ENCODE peak calls at places on chromosomes 13 and 19, in five cellular contexts. One of them, this sample, is unnamed. For H3K36me3, the result is how much of the 10 kb centered on the place peaks cover.

GRCh38 chr13:100836696-100837095 is 162.1 kb upstream of the TMTC4 start:
- DNase-seq in HAP-1: no peak
- DNase-seq in cardiac muscle cell: no peak
- DNase-seq in left lung: no peak
- DNase-seq in CD8-positive, alpha-beta memory T cell: no peak
- DNase-seq in this sample: no peak

GRCh38 chr13:30898721-30899188 is 7.3 kb upstream of the MEDAG start:
- DNase-seq in HAP-1: no peak
- DNase-seq in CD8-positive, alpha-beta memory T cell: no peak
- DNase-seq in left lung: no peak
- DNase-seq in cardiac muscle cell: no peak
- DNase-seq in this sample: no peak

GRCh38 chr13:101623469-101624209 is 171.2 kb downstream of the ITGBL1 start:
- DNase-seq in left lung: no peak
- DNase-seq in cardiac muscle cell: no peak
- DNase-seq in CD8-positive, alpha-beta memory T cell: no peak
- DNase-seq in HAP-1: no peak
- DNase-seq in this sample: no peak

GRCh38 chr19:3346677-3347353 is 19.6 kb upstream of the NFIC start:
- DNase-seq in cardiac muscle cell: no peak
- DNase-seq in HAP-1: no peak
- DNase-seq in left lung: no peak
- DNase-seq in CD8-positive, alpha-beta memory T cell: no peak
- DNase-seq in this sample: no peak

GRCh38 chr19:29843180-29844051 is 31.6 kb downstream of the CCNE1 start:
- DNase-seq in cardiac muscle cell: peak
- DNase-seq in HAP-1: no peak
- DNase-seq in left lung: no peak
- DNase-seq in CD8-positive, alpha-beta memory T cell: peak
- DNase-seq in this sample: no peak

GRCh38 chr13:109191422-109191821 is 562.0 kb downstream of the MYO16 start:
- DNase-seq in cardiac muscle cell: no peak
- DNase-seq in HAP-1: no peak
- DNase-seq in left lung: no peak
- DNase-seq in CD8-positive, alpha-beta memory T cell: no peak
- DNase-seq in this sample: no peak

GRCh38 chr19:17080441-17080803 is 4.8 kb downstream of the MYO9B start:
- DNase-seq in HAP-1: no peak
- DNase-seq in CD8-positive, alpha-beta memory T cell: no peak
- DNase-seq in cardiac muscle cell: no peak
- DNase-seq in left lung: no peak
- DNase-seq in this sample: no peak

GRCh38 chr13:42985312-42986175 is 6.5 kb downstream of the EPSTI1 start:
- DNase-seq in cardiac muscle cell: no peak
- DNase-seq in HAP-1: peak
- DNase-seq in CD8-positive, alpha-beta memory T cell: no peak
- DNase-seq in left lung: no peak
- DNase-seq in this sample: no peak

GRCh38 chr19:56079609-56080008 is 41.5 kb downstream of the ZNF787 start:
- DNase-seq in cardiac muscle cell: no peak
- DNase-seq in CD8-positive, alpha-beta memory T cell: no peak
- DNase-seq in left lung: no peak
- DNase-seq in HAP-1: no peak
- DNase-seq in this sample: no peak

GRCh38 chr13:89541091-89542030 is 1806.1 kb upstream of the MIR17HG start:
- DNase-seq in CD8-positive, alpha-beta memory T cell: no peak
- DNase-seq in left lung: no peak
- DNase-seq in cardiac muscle cell: no peak
- DNase-seq in HAP-1: no peak
- DNase-seq in this sample: no peak

GRCh38 chr13:33415822-33416221 is 130.3 kb upstream of the STARD13 start:
- DNase-seq in CD8-positive, alpha-beta memory T cell: no peak
- DNase-seq in HAP-1: no peak
- DNase-seq in left lung: no peak
- DNase-seq in cardiac muscle cell: no peak
- DNase-seq in this sample: no peak

GRCh38 chr13:95122063-95122462 is 179.2 kb downstream of the ABCC4 start:
- DNase-seq in CD8-positive, alpha-beta memory T cell: no peak
- DNase-seq in left lung: no peak
- DNase-seq in HAP-1: no peak
- DNase-seq in cardiac muscle cell: no peak
- DNase-seq in this sample: no peak

GRCh38 chr13:40113644-40114304 is 458.3 kb downstream of the COG6 start:
- DNase-seq in CD8-positive, alpha-beta memory T cell: no peak
- DNase-seq in left lung: no peak
- DNase-seq in HAP-1: no peak
- DNase-seq in cardiac muscle cell: no peak
- DNase-seq in this sample: no peak

GRCh38 chr19:50977626-50978025 is 6.1 kb downstream of the KLK7 start:
- DNase-seq in HAP-1: no peak
- DNase-seq in left lung: no peak
- DNase-seq in CD8-positive, alpha-beta memory T cell: no peak
- DNase-seq in cardiac muscle cell: no peak
- DNase-seq in this sample: no peak

GRCh38 chr13:102487330-102487729 is 85.5 kb upstream of the FGF14 start:
- DNase-seq in cardiac muscle cell: no peak
- DNase-seq in HAP-1: no peak
- DNase-seq in left lung: no peak
- DNase-seq in CD8-positive, alpha-beta memory T cell: no peak
- DNase-seq in this sample: no peak

GRCh38 chr19:43784981-43785808 is 4.4 kb upstream of the KCNN4 start:
- DNase-seq in HAP-1: peak
- DNase-seq in left lung: peak
- DNase-seq in cardiac muscle cell: peak
- DNase-seq in CD8-positive, alpha-beta memory T cell: peak
- DNase-seq in this sample: no peak

GRCh38 chr13:97982286-97982685 is 28.8 kb downstream of the IPO5 start:
- DNase-seq in HAP-1: no peak
- DNase-seq in CD8-positive, alpha-beta memory T cell: no peak
- DNase-seq in cardiac muscle cell: no peak
- DNase-seq in left lung: no peak
- DNase-seq in this sample: no peak

GRCh38 chr19:27780367-27781065 is 1432.4 kb downstream of the UQCRFS1 start:
- DNase-seq in CD8-positive, alpha-beta memory T cell: no peak
- DNase-seq in HAP-1: no peak
- DNase-seq in left lung: no peak
- DNase-seq in cardiac muscle cell: no peak
- DNase-seq in this sample: no peak

GRCh38 chr13:46698015-46698414 is 98.9 kb downstream of the ESD start:
- DNase-seq in CD8-positive, alpha-beta memory T cell: no peak
- DNase-seq in cardiac muscle cell: no peak
- DNase-seq in left lung: no peak
- DNase-seq in HAP-1: no peak
- DNase-seq in this sample: no peak

GRCh38 chr13:33194820-33195692 is 90.5 kb downstream of the STARD13 start:
- DNase-seq in cardiac muscle cell: no peak
- DNase-seq in left lung: no peak
- DNase-seq in HAP-1: peak
- DNase-seq in CD8-positive, alpha-beta memory T cell: no peak
- DNase-seq in this sample: no peak

GRCh38 chr19:44430956-44431355 is 17.3 kb downstream of the ZNF229 start:
- DNase-seq in left lung: no peak
- DNase-seq in CD8-positive, alpha-beta memory T cell: no peak
- DNase-seq in HAP-1: no peak
- DNase-seq in cardiac muscle cell: no peak
- DNase-seq in this sample: no peak

GRCh38 chr13:95536629-95537241 is 15.8 kb upstream of the CLDN10 start:
- DNase-seq in CD8-positive, alpha-beta memory T cell: no peak
- DNase-seq in cardiac muscle cell: peak
- DNase-seq in HAP-1: no peak
- DNase-seq in left lung: no peak
- DNase-seq in this sample: no peak

GRCh38 chr13:36130168-36130541 is 1.0 kb downstream of the DCLK1 start:
- DNase-seq in HAP-1: peak
- DNase-seq in cardiac muscle cell: no peak
- DNase-seq in left lung: no peak
- DNase-seq in CD8-positive, alpha-beta memory T cell: no peak
- DNase-seq in this sample: no peak

GRCh38 chr19:40607311-40607871 is 6.2 kb downstream of the LTBP4 start:
- DNase-seq in left lung: peak
- DNase-seq in cardiac muscle cell: no peak
- DNase-seq in HAP-1: peak
- DNase-seq in CD8-positive, alpha-beta memory T cell: no peak
- DNase-seq in this sample: no peak

GRCh38 chr19:10915511-10916091 is 12.8 kb downstream of the YIPF2 start:
- DNase-seq in HAP-1: no peak
- DNase-seq in left lung: no peak
- DNase-seq in CD8-positive, alpha-beta memory T cell: no peak
- DNase-seq in cardiac muscle cell: no peak
- DNase-seq in this sample: no peak

GRCh38 chr19:10911579-10912363 is 16.7 kb downstream of the YIPF2 start:
- DNase-seq in left lung: no peak
- DNase-seq in CD8-positive, alpha-beta memory T cell: no peak
- DNase-seq in HAP-1: no peak
- DNase-seq in cardiac muscle cell: no peak
- DNase-seq in this sample: no peak

GRCh38 chr19:10916602-10917001 is 11.8 kb downstream of the YIPF2 start:
- DNase-seq in CD8-positive, alpha-beta memory T cell: no peak
- DNase-seq in HAP-1: no peak
- DNase-seq in left lung: no peak
- DNase-seq in cardiac muscle cell: no peak
- DNase-seq in this sample: no peak

GRCh38 chr19:10913716-10914340 is 14.6 kb downstream of the YIPF2 start:
- DNase-seq in HAP-1: no peak
- DNase-seq in cardiac muscle cell: no peak
- DNase-seq in left lung: no peak
- DNase-seq in CD8-positive, alpha-beta memory T cell: no peak
- DNase-seq in this sample: no peak

DNA sequence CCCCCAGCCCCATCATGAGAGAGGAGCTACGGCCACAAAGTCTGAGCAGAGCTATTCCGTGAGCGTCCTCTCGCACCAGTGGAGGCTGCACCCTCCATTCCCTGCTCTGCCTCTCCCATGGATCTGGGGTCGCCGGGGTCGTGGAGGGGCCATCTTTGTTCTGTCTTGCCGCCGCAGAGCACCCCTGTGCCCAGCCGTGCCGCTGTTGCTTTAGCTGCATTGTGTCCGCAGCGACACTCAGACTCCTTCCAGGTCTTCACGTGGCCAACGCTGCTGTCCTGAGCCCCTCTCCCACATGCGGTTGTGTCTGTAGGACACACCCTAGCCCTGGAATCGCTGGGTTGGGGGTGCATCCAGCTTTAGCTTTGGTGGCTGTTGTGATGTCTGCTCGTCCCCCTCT is 15.8 kb downstream of the YIPF2 start:
- DNase-seq in CD8-positive, alpha-beta memory T cell: no peak
- DNase-seq in cardiac muscle cell: no peak
- DNase-seq in left lung: no peak
- DNase-seq in HAP-1: no peak
- DNase-seq in this sample: no peak
- H3K36me3 ChIP-seq in CD8-positive, alpha-beta memory T cell: under half
- H3K36me3 ChIP-seq in cardiac muscle cell: under half
- H3K36me3 ChIP-seq in left lung: under half
- H3K36me3 ChIP-seq in HAP-1: half or more
- H3K36me3 ChIP-seq in this sample: half or more

DNA sequence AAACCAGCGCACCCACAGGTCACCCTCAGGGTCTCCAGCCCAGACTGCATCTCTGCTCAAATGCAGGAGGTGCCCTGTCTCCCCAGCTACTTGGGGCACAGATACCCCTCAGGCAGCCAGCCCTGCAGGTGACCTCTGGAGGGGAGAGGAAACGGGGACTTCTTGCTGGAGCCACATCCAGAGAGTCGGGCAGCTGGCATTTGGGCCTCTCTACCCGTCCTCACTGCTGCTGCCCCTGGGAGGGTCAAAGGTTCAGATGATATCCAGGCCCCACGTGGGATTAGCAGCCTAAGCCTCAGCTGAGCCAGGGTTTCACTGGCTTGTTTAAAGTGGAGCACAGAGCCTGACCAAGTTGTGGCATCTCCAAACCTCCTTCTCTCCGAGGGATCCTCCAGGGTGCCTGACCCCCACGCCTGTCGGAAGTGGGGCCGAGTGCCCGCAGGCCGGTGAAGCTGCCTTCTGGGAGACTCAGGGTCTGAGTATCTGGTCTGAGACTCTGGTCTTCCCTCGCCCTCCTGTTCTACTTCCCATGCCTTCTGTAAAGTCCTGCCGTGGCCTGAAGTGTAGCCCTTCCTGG is 2.2 kb downstream of the RASA3 start:
- DNase-seq in cardiac muscle cell: no peak
- DNase-seq in HAP-1: no peak
- DNase-seq in CD8-positive, alpha-beta memory T cell: no peak
- DNase-seq in left lung: no peak
- DNase-seq in this sample: no peak
- H3K4me3 ChIP-seq in cardiac muscle cell: peak
- H3K4me3 ChIP-seq in HAP-1: no peak
- H3K4me3 ChIP-seq in CD8-positive, alpha-beta memory T cell: peak
- H3K4me3 ChIP-seq in left lung: peak
- H3K4me3 ChIP-seq in this sample: no peak

GRCh38 chr19:2076481-2077082 is 19.5 kb downstream of the MOB3A start:
- DNase-seq in left lung: no peak
- DNase-seq in HAP-1: no peak
- DNase-seq in CD8-positive, alpha-beta memory T cell: no peak
- DNase-seq in cardiac muscle cell: no peak
- DNase-seq in this sample: no peak
- H3K36me3 ChIP-seq in left lung: under half
- H3K36me3 ChIP-seq in HAP-1: under half
- H3K36me3 ChIP-seq in CD8-positive, alpha-beta memory T cell: half or more
- H3K36me3 ChIP-seq in cardiac muscle cell: under half
- H3K36me3 ChIP-seq in this sample: half or more

DNA sequence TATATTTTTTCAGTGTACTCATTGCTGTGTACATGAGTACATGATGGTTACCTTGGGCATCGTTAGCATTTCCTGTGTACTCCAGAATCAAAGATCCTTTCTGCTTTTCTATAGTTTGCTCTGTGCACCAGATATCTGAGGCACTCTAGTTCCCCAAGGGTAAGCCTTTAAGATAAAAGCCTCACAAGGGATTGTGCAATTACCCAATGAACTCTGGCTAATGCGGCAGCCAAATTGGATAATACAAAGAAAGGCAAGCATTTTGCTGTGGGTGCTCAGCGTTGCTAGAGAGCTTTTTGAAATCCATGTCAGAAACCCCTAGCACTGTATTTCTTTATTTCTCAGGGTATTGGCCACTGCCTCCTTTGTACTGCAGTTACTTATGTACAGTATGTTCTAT is 2.9 kb downstream of the CYSLTR2 start:
- DNase-seq in left lung: no peak
- DNase-seq in CD8-positive, alpha-beta memory T cell: no peak
- DNase-seq in HAP-1: no peak
- DNase-seq in cardiac muscle cell: no peak
- DNase-seq in this sample: no peak
- H3K4me3 ChIP-seq in left lung: no peak
- H3K4me3 ChIP-seq in CD8-positive, alpha-beta memory T cell: no peak
- H3K4me3 ChIP-seq in HAP-1: no peak
- H3K4me3 ChIP-seq in cardiac muscle cell: no peak
- H3K4me3 ChIP-seq in this sample: no peak

This sample was measured in NT2/D1.